ENCODE peak calls at places on chromosomes 4 and X, in ten cellular contexts. C is HFFc6, J is Calu3, W is prostate gland, P is glutamatergic neuron, V is RWPE1, F is epithelial cell of esophagus, Q is astrocyte of the spinal cord, O is tibial nerve, G is GM13976. M is an unnamed sample.

GRCh38 chr4:1933700-1934099 is 62.5 kb downstream of the NSD2 start:
- DNase-seq in W (no peak), J (no peak), G (no peak), C (no peak), V (no peak), F (no peak), O (no peak), P (no peak), Q (no peak), M (no peak)

GRCh38 chr4:69754926-69755580 is 5.4 kb downstream of the SULT1B1 start:
- DNase-seq in Q (no peak), J (no peak), C (no peak), G (no peak), P (no peak), O (no peak), W (no peak), V (no peak), F (no peak), M (no peak)

GRCh38 chr4:176856421-176856820 is 63.7 kb upstream of the VEGFC start:
- DNase-seq in V (no peak), C (no peak), G (no peak), J (no peak), F (no peak), Q (no peak), P (no peak), O (no peak), W (no peak), M (no peak)

GRCh38 chrX:15146515-15146914 is 123.4 kb downstream of the ASB9 start:
- DNase-seq in J (peak; percentile 9), O (no peak), V (no peak), C (no peak), P (peak; percentile 44), W (no peak), Q (peak; percentile 4), G (no peak), F (peak; percentile 3), M (no peak)

GRCh38 chr4:8377103-8378075 is 63.1 kb downstream of the ACOX3 start:
- DNase-seq in F (no peak), V (no peak), W (no peak), C (no peak), Q (no peak), J (no peak), O (no peak), G (no peak), P (no peak), M (no peak)

GRCh38 chr4:186067757-186068385 is 1.1 kb upstream of the TLR3 start:
- DNase-seq in C (peak; percentile 45), V (no peak), J (peak; percentile 58), W (peak; percentile 80), Q (peak; percentile 37), G (no peak), F (peak; percentile 56), P (no peak), O (peak; percentile 23), M (peak; percentile 54)

GRCh38 chrX:40109288-40110008 is 11.7 kb upstream of the BCOR start:
- DNase-seq in G (no peak), J (peak; percentile 73), W (peak; percentile 54), V (no peak), Q (peak; percentile 69), F (no peak), O (no peak), C (no peak), P (no peak), M (no peak)

GRCh38 chr4:122672091-122672490 is 51.2 kb upstream of the IL21 start:
- DNase-seq in J (no peak), C (no peak), Q (no peak), V (no peak), G (no peak), F (peak; percentile 70), W (no peak), O (no peak), P (no peak), M (no peak)

GRCh38 chrX:112051546-112051945 is 31.0 kb downstream of the TRPC5 start:
- DNase-seq in O (no peak), G (no peak), F (no peak), V (no peak), Q (no peak), C (no peak), W (no peak), P (no peak), J (no peak), M (no peak)

GRCh38 chrX:43693602-43694406 is 37.7 kb downstream of the MAOA start:
- DNase-seq in J (no peak), O (no peak), G (no peak), V (no peak), P (no peak), C (no peak), W (peak; percentile 57), F (no peak), Q (peak; percentile 41), M (no peak)

GRCh38 chrX:43685221-43685620 is 29.1 kb downstream of the MAOA start:
- DNase-seq in C (no peak), O (no peak), P (no peak), G (no peak), J (no peak), Q (no peak), V (no peak), F (no peak), W (no peak), M (no peak)

GRCh38 chrX:43682726-43683125 is 26.6 kb downstream of the MAOA start:
- DNase-seq in O (no peak), W (no peak), J (no peak), F (peak; percentile 60), P (no peak), V (no peak), G (no peak), Q (no peak), C (no peak), M (no peak)

GRCh38 chrX:43688586-43688985 is 32.5 kb downstream of the MAOA start:
- DNase-seq in F (peak; percentile 37), J (no peak), W (no peak), P (no peak), G (no peak), C (no peak), O (no peak), Q (no peak), V (no peak), M (no peak)
- TF ChIP-seq CTCF in F (no peak), J (no peak), W (no peak), P (no peak), G (no peak), C (no peak), O (no peak), Q (no peak), V (no peak), M (no peak)

GRCh38 chr4:97987019-97987648 is 156.1 kb downstream of the STPG2 start:
- DNase-seq in F (peak; percentile 69), O (no peak), C (peak; percentile 8), P (no peak), J (no peak), Q (peak; percentile 56), V (peak; percentile 30), W (no peak), G (peak; percentile 20), M (no peak)
- TF ChIP-seq CTCF in F (peak; percentile 67), O (peak; percentile 11), C (peak; percentile 62), P (peak; percentile 47), J (peak; percentile 26), Q (peak; percentile 49), V (peak; percentile 61), W (peak; percentile 41), G (peak; percentile 12), M (peak; percentile 6)

DNA sequence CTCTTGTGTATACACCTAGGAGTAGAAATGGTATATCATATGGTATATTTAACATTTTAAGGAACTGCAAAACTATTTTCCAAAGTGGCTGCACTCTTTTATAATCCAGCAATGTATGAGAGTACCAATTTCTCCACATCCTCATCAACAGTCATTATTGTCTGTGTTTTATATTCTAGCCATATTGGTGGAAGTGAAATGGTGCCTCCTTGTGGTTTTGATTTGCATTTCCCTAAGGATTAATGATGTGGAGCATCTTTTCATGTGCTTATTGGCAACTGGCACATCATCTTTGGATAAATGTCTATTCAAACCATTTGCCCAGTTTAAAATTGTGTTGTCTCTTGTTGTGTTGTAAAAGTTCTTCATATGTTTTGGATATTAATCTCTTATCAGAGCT is 9.6 kb downstream of the BMP15 start:
- DNase-seq in O (no peak), J (peak; percentile 10), Q (peak; percentile 10), G (no peak), W (peak; percentile 4), C (no peak), P (no peak), F (peak; percentile 41), V (no peak), M (no peak)
- TF ChIP-seq CTCF in O (no peak), J (no peak), Q (peak; percentile 43), G (no peak), W (peak; percentile 51), C (peak; percentile 30), P (no peak), F (peak; percentile 53), V (no peak), M (no peak)

GRCh38 chr4:6469144-6469543 is 3.3 kb downstream of the PPP2R2C start:
- DNase-seq in J (no peak), C (no peak), Q (no peak), W (no peak), G (peak; percentile 6), P (no peak), V (no peak), F (no peak), O (no peak), M (no peak)
- TF ChIP-seq CTCF in J (no peak), C (no peak), Q (no peak), W (no peak), G (no peak), P (no peak), V (no peak), F (no peak), O (no peak), M (no peak)

DNA sequence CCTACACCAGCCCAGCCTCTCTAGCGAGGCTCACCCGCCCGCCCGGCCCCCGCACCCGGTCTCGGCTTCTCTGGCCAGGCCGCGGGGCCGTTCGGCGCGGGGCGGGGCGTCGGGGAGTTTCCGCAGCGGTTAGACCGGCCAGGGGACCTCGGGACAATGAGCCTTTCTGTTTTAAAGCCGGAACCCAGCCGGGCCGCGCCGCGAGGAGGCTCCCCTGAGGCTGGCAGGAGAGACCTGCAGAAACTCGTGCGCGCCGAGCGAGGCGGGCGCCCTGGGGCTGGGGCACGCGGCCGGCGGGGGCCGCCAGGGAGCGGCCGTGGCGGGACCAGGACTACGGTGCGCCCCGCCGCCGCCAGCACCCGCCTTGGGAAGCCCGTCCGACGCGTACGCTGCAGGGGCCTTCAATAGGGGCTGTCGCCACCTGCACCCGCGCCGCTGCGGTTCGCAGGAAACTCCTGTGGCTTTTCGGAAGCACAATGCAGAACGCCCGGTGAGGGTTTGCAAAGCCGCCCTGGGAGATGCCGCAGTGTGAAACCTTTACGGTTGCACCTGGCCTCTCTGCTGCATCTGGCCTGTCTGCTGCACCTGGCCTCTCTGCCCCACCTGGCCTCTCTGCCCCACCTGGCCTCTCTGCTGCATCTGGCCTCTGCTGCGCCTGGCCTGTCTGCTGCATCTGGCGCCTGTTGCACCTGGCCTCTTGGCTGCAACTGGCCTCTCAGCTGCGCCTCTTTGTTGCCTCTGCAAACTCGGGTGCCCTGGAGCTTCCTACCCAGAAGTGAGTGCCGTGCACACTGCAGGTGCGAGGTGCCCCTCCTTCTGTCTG is 63.9 kb downstream of the TRAPPC11 start:
- DNase-seq in V (peak; percentile 54), F (peak; percentile 63), G (peak; percentile 86), O (peak; percentile 22), Q (peak; percentile 23), P (peak; percentile 69), C (peak; percentile 29), J (peak; percentile 87), W (peak; percentile 79), M (peak; percentile 33)
- TF ChIP-seq CTCF in V (peak; percentile 31), F (no peak), G (peak; percentile 21), O (no peak), Q (no peak), P (no peak), C (no peak), J (no peak), W (peak; percentile 10), M (no peak)

GRCh38 chrX:63932006-63932405 is 147.0 kb upstream of the ARHGEF9 start:
- DNase-seq in Q (no peak), C (peak; percentile 9), J (no peak), V (no peak), O (no peak), P (no peak), F (no peak), W (no peak), G (no peak), M (no peak)
- TF ChIP-seq CTCF in Q (no peak), C (peak; percentile 35), J (no peak), V (no peak), O (no peak), P (no peak), F (no peak), W (no peak), G (no peak), M (no peak)